ENCODE peak calls at places on chromosomes 5 and 9, in ten cellular contexts. T, A, F, E, Y, J, R, K, D and I are unnamed samples.

GRCh38 chr9:21251162-21251561 is 11.4 kb upstream of the IFNA14 start:
- DNase-seq in T (no peak), A (no peak), F (no peak), E (no peak), Y (no peak), J (no peak), R (no peak), K (no peak), D (no peak), I (no peak)

GRCh38 chr5:74206571-74207550 is 433.7 kb downstream of the ENC1 start:
- DNase-seq in T (no peak), A (no peak), F (peak), E (no peak), Y (no peak), J (peak), R (peak), K (no peak), D (no peak), I (peak)

GRCh38 chr9:69605406-69605805 is 66.8 kb downstream of the APBA1 start:
- DNase-seq in T (no peak), A (no peak), F (no peak), E (no peak), Y (no peak), J (no peak), R (no peak), K (no peak), D (no peak), I (no peak)

GRCh38 chr5:177576169-177576568 is 15.8 kb upstream of the TMED9 start:
- DNase-seq in T (no peak), A (no peak), F (no peak), E (no peak), Y (no peak), J (no peak), R (no peak), K (no peak), D (no peak), I (no peak)

GRCh38 chr5:124873189-124873588 is 126.8 kb upstream of the ZNF608 start:
- DNase-seq in T (no peak), A (no peak), F (no peak), E (no peak), Y (no peak), J (no peak), R (no peak), K (no peak), D (no peak), I (no peak)

GRCh38 chr5:55934117-55934613 is 60.6 kb downstream of the IL6ST start:
- DNase-seq in T (no peak), A (no peak), F (no peak), E (no peak), Y (no peak), J (no peak), R (no peak), K (peak), D (no peak), I (no peak)

GRCh38 chr9:83986765-83987401 is 6.3 kb downstream of the RMI1 start:
- DNase-seq in T (no peak), A (no peak), F (no peak), E (no peak), Y (peak), J (no peak), R (peak), K (peak), D (peak), I (no peak)

GRCh38 chr5:119330367-119331183 is 25.2 kb upstream of the TNFAIP8 start:
- DNase-seq in T (peak), A (peak), F (no peak), E (no peak), Y (no peak), J (no peak), R (no peak), K (no peak), D (peak), I (no peak)

GRCh38 chr5:65334077-65334476 is 147.6 kb downstream of the ADAMTS6 start:
- DNase-seq in T (no peak), A (no peak), F (no peak), E (no peak), Y (no peak), J (peak), R (no peak), K (no peak), D (no peak), I (no peak)

GRCh38 chr9:112124156-112124555 is 50.9 kb downstream of the SUSD1 start:
- DNase-seq in T (no peak), A (no peak), F (no peak), E (no peak), Y (no peak), J (peak), R (no peak), K (no peak), D (no peak), I (no peak)

GRCh38 chr5:141725909-141726308 is 43.9 kb upstream of the ARAP3 start:
- DNase-seq in T (no peak), A (no peak), F (no peak), E (no peak), Y (no peak), J (peak), R (no peak), K (no peak), D (no peak), I (no peak)

GRCh38 chr5:10323588-10324488 is 16.1 kb upstream of the CMBL start:
- DNase-seq in T (no peak), A (no peak), F (no peak), E (no peak), Y (no peak), J (no peak), R (no peak), K (no peak), D (no peak), I (no peak)

GRCh38 chr5:78641060-78641474 is 7.5 kb downstream of the LHFPL2 start:
- DNase-seq in T (no peak), A (no peak), F (no peak), E (no peak), Y (no peak), J (no peak), R (no peak), K (no peak), D (no peak), I (no peak)

GRCh38 chr5:132012385-132013005 is 1.0 kb upstream of the ACSL6 start:
- DNase-seq in T (no peak), A (no peak), F (no peak), E (no peak), Y (peak), J (peak), R (peak), K (peak), D (no peak), I (no peak)

GRCh38 chr5:176797456-176798093 is 12.8 kb upstream of the UNC5A start:
- DNase-seq in T (no peak), A (no peak), F (no peak), E (no peak), Y (no peak), J (no peak), R (no peak), K (no peak), D (no peak), I (no peak)